ENCODE peak calls at places on chromosomes 2 and 18, in four cellular contexts. V, C, H and K are unnamed samples.

GRCh38 chr2:101442667-101443061 is 32.2 kb downstream of the RFX8 start:
- DNase-seq in V (no peak), C (no peak), H (no peak), K (no peak)

GRCh38 chr18:58615150-58616132 is 13.4 kb downstream of the ALPK2 start:
- DNase-seq in C (no peak), H (no peak), V (peak), K (peak)

GRCh38 chr2:86785456-86785855 is 5.3 kb downstream of the CD8A start:
- DNase-seq in V (no peak), H (no peak), C (no peak), K (no peak)

GRCh38 chr2:231554327-231554726 is 24.1 kb upstream of the NMUR1 start:
- DNase-seq in V (no peak), H (no peak), C (no peak), K (no peak)

GRCh38 chr2:44360749-44361329 is 455 bp downstream of the PREPL start:
- DNase-seq in V (no peak), H (no peak), C (no peak), K (no peak)

GRCh38 chr18:25360301-25360899 is 8.4 kb upstream of the ZNF521 start:
- DNase-seq in H (no peak), C (no peak), V (no peak), K (no peak)

GRCh38 chr18:76208632-76209308 is 286.3 kb downstream of the ZNF516 start:
- DNase-seq in V (no peak), C (no peak), H (no peak), K (no peak)

GRCh38 chr2:62099050-62099449 is 96.9 kb upstream of the B3GNT2 start:
- DNase-seq in H (no peak), V (no peak), C (peak), K (no peak)

GRCh38 chr2:669323-669722 is 7.9 kb downstream of the TMEM18 start:
- DNase-seq in H (no peak), V (no peak), C (no peak), K (no peak)

GRCh38 chr2:168188011-168188410 is 59.4 kb downstream of the STK39 start:
- DNase-seq in H (no peak), C (no peak), V (no peak), K (no peak)

GRCh38 chr2:152499411-152499810 is 164.4 kb downstream of the FMNL2 start:
- DNase-seq in H (no peak), V (no peak), C (no peak), K (no peak)

GRCh38 chr2:154912215-154912614 is 213.7 kb downstream of the KCNJ3 start:
- DNase-seq in V (no peak), C (no peak), H (no peak), K (no peak)

GRCh38 chr2:236661064-236661761 is 91.6 kb downstream of the ACKR3 start:
- DNase-seq in H (no peak), C (no peak), V (no peak), K (no peak)

GRCh38 chr18:6437937-6438818 is 23.5 kb upstream of the L3MBTL4 start:
- DNase-seq in C (no peak), V (no peak), H (no peak), K (no peak)

GRCh38 chr2:128178650-128179460 is 87.9 kb downstream of the UGGT1 start:
- DNase-seq in H (peak), V (no peak), C (peak), K (no peak)

GRCh38 chr18:31454066-31454708 is 6.6 kb downstream of the DSG3 start:
- DNase-seq in H (no peak), C (no peak), V (no peak), K (no peak)

GRCh38 chr2:55045685-55046221 is 4.5 kb downstream of the RTN4 start:
- DNase-seq in H (no peak), C (no peak), V (no peak), K (no peak)

GRCh38 chr18:47986724-47987455 is 56.4 kb upstream of the SMAD2 start:
- DNase-seq in H (peak), V (no peak), C (no peak), K (no peak)

GRCh38 chr2:157938556-157938955 is 62.4 kb upstream of the ACVR1 start:
- DNase-seq in C (no peak), V (no peak), H (no peak), K (no peak)

GRCh38 chr2:39018633-39019032 is 102.2 kb downstream of the SOS1 start:
- DNase-seq in C (no peak), H (no peak), V (no peak), K (no peak)

GRCh38 chr2:17517481-17518211 is 594 bp downstream of the RAD51AP2 start:
- DNase-seq in C (no peak), H (no peak), V (no peak), K (no peak)

GRCh38 chr2:239222346-239223028 is 178.3 kb downstream of the HDAC4 start:
- DNase-seq in H (no peak), V (no peak), C (peak), K (no peak)

GRCh38 chr2:236731767-236732580 is 162.3 kb downstream of the ACKR3 start:
- DNase-seq in V (no peak), H (no peak), C (no peak), K (no peak)

GRCh38 chr2:113124181-113124961 is 3.0 kb upstream of the IL1RN start:
- DNase-seq in V (peak), H (no peak), C (no peak), K (no peak)

GRCh38 chr2:60484080-60484737 is 69.2 kb downstream of the BCL11A start:
- DNase-seq in H (no peak), C (peak), V (no peak), K (no peak)

GRCh38 chr2:128394004-128394730 is 75.5 kb upstream of the HS6ST1 start:
- DNase-seq in C (no peak), H (no peak), V (no peak), K (no peak)

GRCh38 chr2:29443086-29443485 is 327.9 kb downstream of the CLIP4 start:
- DNase-seq in V (no peak), C (no peak), H (no peak), K (no peak)

GRCh38 chr18:24009651-24010333 is 4.8 kb upstream of the TTC39C start:
- DNase-seq in C (no peak), V (peak), H (no peak), K (no peak)

GRCh38 chr2:2873450-2873811 is 504.2 kb downstream of the EIPR1 start:
- DNase-seq in C (no peak), V (no peak), H (no peak), K (no peak)

GRCh38 chr18:67282796-67283195 is 233.7 kb downstream of the DSEL start:
- DNase-seq in C (no peak), H (no peak), V (no peak), K (no peak)

GRCh38 chr2:183926433-183926832 is 671.9 kb upstream of the ZNF804A start:
- DNase-seq in H (no peak), C (no peak), V (no peak), K (no peak)

GRCh38 chr18:35203001-35203553 is 37.8 kb upstream of the ZNF397 start:
- DNase-seq in H (no peak), C (no peak), V (no peak), K (no peak)

GRCh38 chr18:80009661-80010550 is 21.5 kb upstream of the TXNL4A start:
- DNase-seq in V (no peak), H (no peak), C (no peak), K (no peak)

GRCh38 chr2:9318461-9319337 is 104.6 kb downstream of the ITGB1BP1 start:
- DNase-seq in V (no peak), C (no peak), H (no peak), K (no peak)

GRCh38 chr2:74921236-74921736 is 37.2 kb upstream of the POLE4 start:
- DNase-seq in H (no peak), V (no peak), C (no peak), K (no peak)

GRCh38 chr2:221674446-221674845 is 102.3 kb upstream of the EPHA4 start:
- DNase-seq in C (no peak), H (no peak), V (no peak), K (no peak)

GRCh38 chr2:235390108-235390815 is 103.6 kb upstream of the AGAP1 start:
- DNase-seq in V (peak), C (peak), H (no peak), K (no peak)

GRCh38 chr18:27954226-27954625 is 222.7 kb downstream of the CDH2 start:
- DNase-seq in C (no peak), H (no peak), V (no peak), K (no peak)

DNA sequence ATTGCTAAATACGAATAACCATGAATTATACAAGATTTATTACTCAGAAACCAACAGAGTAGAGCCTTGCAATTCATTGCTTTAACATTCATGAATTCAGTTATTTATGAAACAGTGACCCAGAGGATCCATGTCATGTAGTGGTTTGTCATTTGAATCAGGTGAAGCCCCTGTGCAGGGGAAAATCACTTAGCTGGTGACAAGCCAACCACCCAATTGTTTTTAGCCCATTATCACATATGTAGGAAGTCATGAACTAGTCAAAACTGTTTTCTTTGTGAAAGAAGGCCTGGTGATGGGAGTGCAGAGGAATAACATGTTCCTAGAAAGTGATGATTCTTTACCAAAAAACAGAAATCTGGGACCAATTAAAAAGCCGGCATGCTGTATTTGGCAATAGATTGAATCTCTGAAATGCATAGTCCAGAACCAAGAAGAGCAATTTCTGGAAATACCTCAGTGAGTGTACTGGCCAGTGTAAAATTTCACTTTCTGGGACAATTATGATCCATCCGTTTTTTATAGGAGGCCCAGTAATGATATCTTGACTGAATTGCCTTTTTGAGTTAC is 70.3 kb downstream of the CRIM1 start:
- DNase-seq in H (no peak), V (no peak), C (no peak), K (no peak)
- TF ChIP-seq SPI1 in H (no peak), V (no peak), C (no peak), K (no peak)

DNA sequence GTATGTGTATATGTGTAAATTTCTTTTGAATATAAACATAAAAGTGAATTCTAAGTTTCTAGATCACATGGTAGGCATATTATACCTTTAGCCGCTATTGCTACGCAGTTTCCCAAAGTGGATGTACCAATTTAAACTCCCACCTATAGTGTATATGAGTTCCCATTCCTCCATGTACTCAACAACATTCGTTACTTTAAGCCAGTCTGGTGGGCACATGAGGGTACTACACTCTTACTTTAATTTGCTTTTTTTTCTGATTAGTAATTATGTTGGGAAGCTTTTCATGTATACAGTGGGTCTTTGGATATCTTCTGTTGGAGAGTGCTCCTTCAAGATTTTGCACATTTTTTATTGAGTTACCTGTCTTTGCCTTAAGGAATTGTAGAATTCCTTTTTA is 683.8 kb downstream of the ERBB4 start:
- DNase-seq in V (no peak), H (no peak), C (no peak), K (no peak)
- TF ChIP-seq SPI1 in V (no peak), H (no peak), C (no peak), K (no peak)

GRCh38 chr2:176134978-176135575 is 5.6 kb downstream of the HOXD8 start:
- DNase-seq in V (no peak), C (no peak), H (no peak), K (no peak)
- TF ChIP-seq SPI1 in V (no peak), C (no peak), H (no peak), K (no peak)

GRCh38 chr2:19648583-19648982 is 253.2 kb downstream of the TTC32 start:
- DNase-seq in H (no peak), C (no peak), V (no peak), K (no peak)
- TF ChIP-seq SPI1 in H (no peak), C (no peak), V (no peak), K (no peak)

DNA sequence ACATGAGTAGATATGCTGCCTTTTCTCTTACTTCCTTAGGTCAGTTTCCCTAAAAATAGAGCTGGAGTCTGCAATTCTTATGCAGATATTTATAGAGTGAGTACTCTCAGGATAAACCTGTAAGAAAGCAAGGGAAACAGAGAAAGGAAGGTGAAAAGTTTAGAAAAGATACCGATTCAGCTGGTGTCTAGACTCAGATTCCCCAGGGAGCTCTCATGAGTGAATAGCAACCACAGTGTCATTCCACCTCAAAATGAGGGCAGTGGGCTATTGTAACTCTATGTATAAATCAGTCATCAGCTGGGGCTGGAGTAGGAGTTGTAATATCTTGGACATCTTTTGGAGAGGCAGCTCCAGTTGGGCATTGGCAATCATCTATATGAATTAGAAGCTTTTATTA is 1485.1 kb upstream of the TMEFF2 start:
- DNase-seq in V (no peak), H (no peak), C (no peak), K (no peak)
- TF ChIP-seq SPI1 in V (no peak), H (no peak), C (no peak), K (no peak)

GRCh38 chr2:23354554-23354953 is 30.4 kb upstream of the KLHL29 start:
- DNase-seq in V (no peak), C (no peak), H (no peak), K (no peak)
- TF ChIP-seq SPI1 in V (no peak), C (no peak), H (no peak), K (no peak)